ENCODE peak calls at places on chromosomes 5 and 9, in ten cellular contexts. A is choroid plexus epithelial cell, G is endothelial cell, X is PC-3, V is body of pancreas, S is GM10248, N is psoas muscle, M is cardiac fibroblast, T is RWPE1, Y is kidney. C is an unnamed sample.

GRCh38 chr9:4065054-4065453 is 234.8 kb downstream of the GLIS3 start:
- DNase-seq in A (no peak), G (no peak), X (no peak), V (no peak), S (no peak), N (no peak), M (no peak), T (no peak), Y (no peak), C (no peak)

GRCh38 chr9:76927540-76928240 is 21.8 kb upstream of the PRUNE2 start:
- DNase-seq in A (peak), G (no peak), X (peak), V (no peak), S (no peak), N (no peak), M (peak), T (no peak), Y (no peak), C (no peak)

GRCh38 chr5:171175746-171176145 is 133.3 kb upstream of the TLX3 start:
- DNase-seq in A (peak), G (no peak), X (no peak), V (no peak), S (no peak), N (no peak), M (no peak), T (no peak), Y (no peak), C (no peak)

GRCh38 chr5:59089767-59090166 is 506.9 kb downstream of the RAB3C start:
- DNase-seq in A (peak), G (no peak), X (no peak), V (no peak), S (no peak), N (no peak), M (no peak), T (no peak), Y (no peak), C (no peak)

GRCh38 chr5:140328036-140328764 is 18.2 kb downstream of the HBEGF start:
- DNase-seq in A (no peak), G (no peak), X (no peak), V (no peak), S (no peak), N (no peak), M (no peak), T (no peak), Y (no peak), C (no peak)

GRCh38 chr5:90530736-90531487 is 1.5 kb upstream of the LYSMD3 start:
- DNase-seq in A (no peak), G (no peak), X (peak), V (peak), S (no peak), N (no peak), M (peak), T (no peak), Y (no peak), C (no peak)

GRCh38 chr5:97923997-97924396 is 741.0 kb upstream of the RIOK2 start:
- DNase-seq in A (no peak), G (no peak), X (no peak), V (no peak), S (no peak), N (no peak), M (no peak), T (no peak), Y (no peak), C (no peak)

GRCh38 chr9:70635790-70636189 is 221.3 kb upstream of the KLF9 start:
- DNase-seq in A (no peak), G (no peak), X (no peak), V (no peak), S (no peak), N (no peak), M (no peak), T (no peak), Y (no peak), C (no peak)

GRCh38 chr5:86411596-86411995 is 206.1 kb upstream of the COX7C start:
- DNase-seq in A (no peak), G (no peak), X (peak), V (no peak), S (no peak), N (no peak), M (no peak), T (no peak), Y (no peak), C (no peak)

GRCh38 chr9:127586537-127586936 is 25.5 kb upstream of the STXBP1 start:
- DNase-seq in A (peak), G (peak), X (peak), V (peak), S (peak), N (peak), M (peak), T (peak), Y (peak), C (peak)

GRCh38 chr9:131657031-131657377 is 82.9 kb downstream of the RAPGEF1 start:
- DNase-seq in A (no peak), G (no peak), X (no peak), V (no peak), S (no peak), N (no peak), M (no peak), T (no peak), Y (no peak), C (no peak)

GRCh38 chr9:135590486-135591079 is 29.0 kb downstream of the PAEP start:
- DNase-seq in A (no peak), G (no peak), X (no peak), V (no peak), S (no peak), N (no peak), M (no peak), T (no peak), Y (peak), C (no peak)

GRCh38 chr5:55636711-55637110 is 75.4 kb downstream of the SLC38A9 start:
- DNase-seq in A (peak), G (no peak), X (peak), V (peak), S (no peak), N (peak), M (peak), T (peak), Y (peak), C (no peak)

GRCh38 chr9:2465921-2466460 is 155.6 kb upstream of the VLDLR start:
- DNase-seq in A (peak), G (no peak), X (peak), V (peak), S (peak), N (no peak), M (no peak), T (peak), Y (no peak), C (no peak)

GRCh38 chr5:143164557-143164956 is 238.9 kb downstream of the NR3C1 start:
- DNase-seq in A (peak), G (no peak), X (no peak), V (no peak), S (no peak), N (no peak), M (no peak), T (no peak), Y (no peak), C (no peak)

GRCh38 chr9:104009853-104010252 is 84.3 kb upstream of the SMC2 start:
- DNase-seq in A (peak), G (no peak), X (no peak), V (no peak), S (no peak), N (no peak), M (peak), T (no peak), Y (no peak), C (no peak)

GRCh38 chr9:16133556-16134227 is 580.8 kb downstream of the CCDC171 start:
- DNase-seq in A (peak), G (peak), X (peak), V (peak), S (peak), N (no peak), M (peak), T (peak), Y (peak), C (peak)
- TF ChIP-seq CTCF in A (peak), G (peak), X (peak), V (peak), S (peak), N (peak), M (peak), T (peak), Y (peak), C (peak)

GRCh38 chr9:106717686-106718085 is 145.3 kb upstream of the ZNF462 start:
- DNase-seq in A (peak), G (no peak), X (peak), V (peak), S (no peak), N (no peak), M (peak), T (peak), Y (no peak), C (no peak)
- TF ChIP-seq CTCF in A (peak), G (no peak), X (peak), V (no peak), S (no peak), N (no peak), M (peak), T (peak), Y (peak), C (peak)

DNA sequence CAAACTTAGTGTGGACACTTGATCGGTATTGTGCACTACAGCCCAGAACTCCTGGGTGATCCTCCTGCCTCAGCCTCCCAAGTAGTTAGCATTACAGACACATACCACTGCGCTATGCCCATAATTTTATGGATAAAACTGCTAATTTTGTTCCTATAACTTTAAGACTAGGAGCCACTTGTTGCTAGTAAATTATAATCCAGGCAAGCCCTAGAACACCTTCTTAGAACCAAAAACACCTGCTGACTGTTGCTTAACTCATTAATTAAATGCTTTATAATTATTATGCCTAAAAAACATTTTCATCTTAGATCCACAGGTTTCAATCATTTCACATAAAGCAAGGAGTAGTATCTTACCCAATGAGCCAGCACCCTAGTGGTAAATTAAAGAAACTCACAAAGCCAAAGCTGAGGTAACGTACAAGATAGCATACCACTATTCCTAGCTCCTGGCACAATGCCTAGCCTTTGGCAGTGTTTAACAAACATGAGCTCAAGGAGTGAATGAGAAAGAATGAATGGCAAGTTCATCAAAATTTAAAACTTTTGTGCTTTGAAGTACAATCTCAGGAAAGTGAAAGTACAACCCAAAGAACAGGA is 5.4 kb downstream of the MRPS27 start:
- DNase-seq in A (peak), G (no peak), X (peak), V (peak), S (no peak), N (no peak), M (peak), T (peak), Y (no peak), C (no peak)
- TF ChIP-seq CTCF in A (peak), G (no peak), X (peak), V (no peak), S (no peak), N (no peak), M (peak), T (peak), Y (no peak), C (peak)

DNA sequence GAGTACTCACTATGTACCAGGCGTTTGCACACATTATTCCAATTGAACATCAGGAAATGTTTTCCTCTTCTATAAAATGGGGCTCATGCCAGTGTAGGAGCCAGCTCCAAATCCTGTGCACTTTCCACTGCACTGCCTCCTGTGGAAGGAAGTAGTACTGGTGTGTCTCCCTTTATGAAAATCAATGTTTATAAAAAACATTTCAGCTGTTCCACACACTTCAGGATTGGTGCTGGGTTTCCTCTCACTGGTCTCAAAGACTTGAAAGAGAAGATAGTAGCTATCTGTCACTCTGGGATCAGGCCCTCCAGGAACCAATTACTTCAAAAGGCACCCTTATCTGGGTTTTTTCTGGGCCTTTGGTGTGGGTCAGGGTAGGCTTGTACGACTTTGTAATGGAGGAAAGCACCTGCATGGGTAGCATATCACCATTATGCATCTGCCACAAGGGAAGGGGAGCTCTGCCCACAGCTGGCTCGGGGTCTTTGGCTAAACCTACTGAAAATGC is 32.5 kb downstream of the RAB14 start:
- DNase-seq in A (peak), G (peak), X (peak), V (no peak), S (no peak), N (no peak), M (no peak), T (peak), Y (no peak), C (no peak)
- TF ChIP-seq CTCF in A (peak), G (peak), X (peak), V (no peak), S (no peak), N (peak), M (peak), T (peak), Y (no peak), C (peak)

DNA sequence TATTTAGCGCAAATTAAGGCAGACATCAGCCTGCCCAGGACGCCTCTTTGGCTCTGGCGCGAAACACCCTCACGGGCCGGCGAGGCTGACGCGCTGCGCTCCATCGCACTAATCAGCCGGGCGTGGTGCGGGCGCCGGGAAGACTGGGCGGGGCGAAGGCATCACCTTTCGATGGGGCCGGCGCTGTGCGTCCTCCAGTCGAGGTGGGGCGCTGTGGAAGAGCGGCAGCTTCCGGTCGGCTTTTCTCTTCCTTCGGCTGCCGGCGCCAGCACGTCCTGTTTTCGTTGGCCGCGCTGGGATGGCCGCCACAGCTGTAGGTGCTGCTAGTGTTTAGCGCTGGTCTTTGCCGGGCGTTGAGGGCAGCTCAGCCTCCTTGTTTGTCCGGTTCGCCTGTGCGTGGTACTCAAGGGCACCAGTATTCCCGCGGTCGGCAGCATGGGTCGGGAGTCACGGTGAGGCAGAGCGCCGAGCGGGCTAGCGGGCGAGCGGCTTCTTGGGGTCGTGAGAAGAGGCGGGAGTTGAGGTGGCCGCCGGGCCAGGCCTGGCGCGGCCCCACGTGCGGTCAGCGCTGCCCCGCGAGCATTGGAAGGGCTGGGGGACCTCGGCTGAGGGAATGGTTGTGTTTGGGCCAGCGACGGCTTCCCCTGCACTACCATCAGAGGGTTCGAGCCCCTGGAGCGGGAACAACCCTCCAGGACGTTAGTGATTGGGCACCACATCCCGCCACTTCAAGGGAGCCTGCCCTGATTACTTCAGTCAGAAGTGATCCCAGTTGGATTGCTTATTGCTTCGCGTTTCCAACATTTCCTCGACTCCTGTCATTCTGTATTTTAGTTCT is at the start of gene DDX46:
- DNase-seq in A (peak), G (peak), X (peak), V (peak), S (peak), N (peak), M (peak), T (peak), Y (peak), C (peak)
- TF ChIP-seq CTCF in A (peak), G (no peak), X (peak), V (peak), S (peak), N (peak), M (peak), T (peak), Y (peak), C (peak)

GRCh38 chr5:123549256-123549904 is 37.4 kb downstream of the CSNK1G3 start:
- DNase-seq in A (no peak), G (no peak), X (no peak), V (no peak), S (peak), N (no peak), M (no peak), T (no peak), Y (no peak), C (no peak)

GRCh38 chr5:123546657-123547056 is 34.7 kb downstream of the CSNK1G3 start:
- DNase-seq in A (no peak), G (no peak), X (peak), V (no peak), S (no peak), N (no peak), M (no peak), T (no peak), Y (no peak), C (no peak)

GRCh38 chr5:123543438-123543837 is 31.5 kb downstream of the CSNK1G3 start:
- DNase-seq in A (no peak), G (no peak), X (no peak), V (no peak), S (no peak), N (no peak), M (no peak), T (no peak), Y (no peak), C (no peak)

GRCh38 chr5:123540534-123540933 is 28.6 kb downstream of the CSNK1G3 start:
- DNase-seq in A (no peak), G (no peak), X (no peak), V (no peak), S (no peak), N (no peak), M (no peak), T (no peak), Y (no peak), C (no peak)

DNA sequence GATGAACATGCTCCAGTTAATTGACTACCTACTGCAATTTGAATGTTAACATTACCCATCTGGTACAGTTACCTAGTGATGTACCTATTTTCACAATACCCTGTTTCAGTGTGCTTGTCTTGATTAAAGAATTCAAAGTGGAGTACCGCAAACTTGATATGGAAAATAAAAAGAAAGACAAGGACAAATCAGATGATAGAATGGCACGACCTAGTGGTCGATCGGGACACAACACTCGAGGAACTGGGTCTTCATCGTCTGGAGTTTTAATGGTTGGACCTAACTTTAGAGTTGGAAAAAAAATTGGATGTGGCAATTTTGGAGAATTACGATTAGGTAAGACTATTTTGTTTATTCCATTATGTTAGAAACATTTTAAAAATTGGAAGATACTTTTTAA is 33.5 kb downstream of the CSNK1G3 start:
- DNase-seq in A (peak), G (peak), X (peak), V (peak), S (no peak), N (no peak), M (peak), T (peak), Y (no peak), C (no peak)
- TF ChIP-seq CTCF in A (peak), G (peak), X (peak), V (no peak), S (no peak), N (peak), M (peak), T (peak), Y (peak), C (peak)

GRCh38 chr9:15642369-15642962 is 89.6 kb downstream of the CCDC171 start:
- DNase-seq in A (peak), G (no peak), X (peak), V (no peak), S (peak), N (no peak), M (peak), T (peak), Y (no peak), C (no peak)
- TF ChIP-seq CTCF in A (peak), G (peak), X (peak), V (peak), S (peak), N (peak), M (peak), T (peak), Y (peak), C (peak)

GRCh38 chr5:95283761-95284511 is 958 bp downstream of the MCTP1 start:
- DNase-seq in A (peak), G (peak), X (peak), V (peak), S (peak), N (peak), M (peak), T (peak), Y (peak), C (peak)
- TF ChIP-seq CTCF in A (peak), G (peak), X (peak), V (no peak), S (peak), N (no peak), M (peak), T (peak), Y (no peak), C (peak)

C was measured in neural crest cell.